ENCODE peak calls at places on chromosomes 5 and 9, in five cellular contexts. T is D341Med; Q is CD4-positive, CD25-positive, alpha-beta regulatory T cell; V is Panc1; R is activated naive CD8-positive, alpha-beta T cell treated with anti-CD3 and anti-CD28 coated beads, Interleukin-2, amount 50 U/mL, for 24 hours. Z is an unnamed sample.
A peak's percentile ranks its signal among the peaks of the same experiment; 100 is the strongest.

GRCh38 chr9:98142182-98142924 is 23.3 kb upstream of the TRIM14 start:
- DNase-seq in T (no peak), Q (no peak), V (no peak), R (no peak), Z (no peak)

GRCh38 chr5:84091400-84091799 is 293.3 kb downstream of the EDIL3 start:
- DNase-seq in T (no peak), Q (no peak), V (no peak), R (no peak), Z (no peak)

GRCh38 chr5:68894673-68895072 is 199.1 kb upstream of the SLC30A5 start:
- DNase-seq in T (no peak), Q (peak; percentile 4), V (no peak), R (no peak), Z (no peak)

GRCh38 chr5:86838078-86838477 is 220.3 kb downstream of the COX7C start:
- DNase-seq in T (no peak), Q (no peak), V (no peak), R (no peak), Z (no peak)

GRCh38 chr9:98943682-98944129 is at the start of gene COL15A1:
- DNase-seq in T (peak; percentile 66), Q (no peak), V (no peak), R (no peak), Z (no peak)

GRCh38 chr9:36903541-36904435 is 130.3 kb downstream of the PAX5 start:
- DNase-seq in T (no peak), Q (peak; percentile 2), V (no peak), R (peak; percentile 75), Z (peak; percentile 77)

GRCh38 chr5:1783214-1783551 is 16.5 kb downstream of the MRPL36 start:
- DNase-seq in T (no peak), Q (no peak), V (no peak), R (no peak), Z (peak; percentile 18)

GRCh38 chr5:109688647-109688998 is 1.1 kb upstream of the MAN2A1 start:
- DNase-seq in T (peak; percentile 21), Q (peak; percentile 73), V (no peak), R (peak; percentile 27), Z (no peak)

GRCh38 chr5:130141689-130142320 is 237.5 kb downstream of the CHSY3 start:
- DNase-seq in T (peak; percentile 69), Q (peak; percentile 2), V (no peak), R (no peak), Z (peak; percentile 55)

GRCh38 chr5:152113401-152113800 is 188.8 kb upstream of the GLRA1 start:
- DNase-seq in T (no peak), Q (peak; percentile 33), V (no peak), R (peak; percentile 41), Z (no peak)

Z was measured in fibroblast of the aortic adventitia.